ENCODE peak calls at places on chromosome 11, in eight cellular contexts. P, C, I, G, E, S, R and M are unnamed samples. For H3K4me1, the result is how much of the 10 kb centered on the place peaks cover.

GRCh38 chr11:130828741-130829140 is 87.5 kb downstream of the SNX19 start:
- DNase-seq in P (peak), C (no peak), I (peak), G (no peak), E (peak), S (no peak), R (no peak), M (no peak)

GRCh38 chr11:47918882-47919495 is 61.4 kb upstream of the PTPRJ start:
- DNase-seq in P (peak), C (no peak), I (peak), G (no peak), E (no peak), S (no peak), R (no peak), M (peak)

GRCh38 chr11:121563900-121564822 is 111.4 kb upstream of the SORL1-AS1 start:
- DNase-seq in P (peak), C (no peak), I (no peak), G (no peak), E (no peak), S (no peak), R (no peak), M (peak)

GRCh38 chr11:70519117-70519516 is 120.8 kb downstream of the CTTN start:
- DNase-seq in P (no peak), C (no peak), I (no peak), G (no peak), E (no peak), S (no peak), R (no peak), M (no peak)

GRCh38 chr11:75356613-75357012 is 5.2 kb upstream of the ARRB1 start:
- DNase-seq in P (no peak), C (no peak), I (no peak), G (no peak), E (no peak), S (no peak), R (no peak), M (no peak)

GRCh38 chr11:76259299-76259908 is 53.1 kb upstream of the WNT11 start:
- DNase-seq in P (no peak), C (no peak), I (no peak), G (no peak), E (no peak), S (no peak), R (no peak), M (no peak)

GRCh38 chr11:111097191-111097590 is 148.3 kb upstream of the POU2AF2 start:
- DNase-seq in P (no peak), C (peak), I (peak), G (no peak), E (peak), S (peak), R (peak), M (no peak)

GRCh38 chr11:33699515-33700424 is 856 bp downstream of the C11orf91 start:
- DNase-seq in P (no peak), C (no peak), I (peak), G (no peak), E (no peak), S (peak), R (no peak), M (no peak)

GRCh38 chr11:130070109-130070828 is 575 bp downstream of the APLP2 start:
- DNase-seq in P (no peak), C (peak), I (peak), G (no peak), E (peak), S (no peak), R (no peak), M (peak)

GRCh38 chr11:59009661-59010060 is 70.4 kb downstream of the GLYATL1 start:
- DNase-seq in P (no peak), C (no peak), I (no peak), G (no peak), E (no peak), S (no peak), R (no peak), M (no peak)

GRCh38 chr11:80980221-80980620 is 1539.4 kb upstream of the TENM4 start:
- DNase-seq in P (peak), C (no peak), I (no peak), G (no peak), E (no peak), S (no peak), R (peak), M (no peak)

GRCh38 chr11:68632802-68633201 is 51.5 kb upstream of the GAL start:
- DNase-seq in P (peak), C (no peak), I (peak), G (peak), E (no peak), S (no peak), R (peak), M (peak)

GRCh38 chr11:42572231-42572610 is 739.6 kb upstream of the API5 start:
- DNase-seq in P (no peak), C (no peak), I (no peak), G (no peak), E (no peak), S (no peak), R (no peak), M (no peak)

GRCh38 chr11:22657101-22657694 is 9.2 kb upstream of the GAS2 start:
- DNase-seq in P (no peak), C (no peak), I (no peak), G (no peak), E (no peak), S (no peak), R (no peak), M (no peak)

GRCh38 chr11:30741039-30741550 is 154.9 kb upstream of the MPPED2 start:
- DNase-seq in P (no peak), C (no peak), I (no peak), G (no peak), E (peak), S (no peak), R (peak), M (no peak)

GRCh38 chr11:34050967-34051348 is 573 bp upstream of the CAPRIN1 start:
- DNase-seq in P (peak), C (no peak), I (no peak), G (no peak), E (no peak), S (no peak), R (no peak), M (peak)

GRCh38 chr11:118002541-118003019 is 16.4 kb downstream of the IL10RA start:
- DNase-seq in P (no peak), C (peak), I (no peak), G (peak), E (peak), S (peak), R (no peak), M (no peak)

GRCh38 chr11:41309716-41310115 is 149.7 kb downstream of the LRRC4C start:
- DNase-seq in P (no peak), C (no peak), I (no peak), G (no peak), E (no peak), S (no peak), R (no peak), M (no peak)

GRCh38 chr11:66864924-66865697 is 8.2 kb downstream of the LRFN4 start:
- DNase-seq in P (no peak), C (no peak), I (no peak), G (no peak), E (no peak), S (no peak), R (no peak), M (no peak)

GRCh38 chr11:65279713-65280459 is 18.1 kb downstream of the POLA2 start:
- DNase-seq in P (peak), C (no peak), I (peak), G (no peak), E (peak), S (peak), R (peak), M (peak)

GRCh38 chr11:102313225-102313940 is 3.9 kb upstream of the BIRC3 start:
- DNase-seq in P (no peak), C (no peak), I (no peak), G (no peak), E (no peak), S (no peak), R (peak), M (peak)
- H3K4me3 ChIP-seq in P (peak), C (no peak), I (peak), G (no peak), E (peak), S (peak), R (peak), M (peak)

DNA sequence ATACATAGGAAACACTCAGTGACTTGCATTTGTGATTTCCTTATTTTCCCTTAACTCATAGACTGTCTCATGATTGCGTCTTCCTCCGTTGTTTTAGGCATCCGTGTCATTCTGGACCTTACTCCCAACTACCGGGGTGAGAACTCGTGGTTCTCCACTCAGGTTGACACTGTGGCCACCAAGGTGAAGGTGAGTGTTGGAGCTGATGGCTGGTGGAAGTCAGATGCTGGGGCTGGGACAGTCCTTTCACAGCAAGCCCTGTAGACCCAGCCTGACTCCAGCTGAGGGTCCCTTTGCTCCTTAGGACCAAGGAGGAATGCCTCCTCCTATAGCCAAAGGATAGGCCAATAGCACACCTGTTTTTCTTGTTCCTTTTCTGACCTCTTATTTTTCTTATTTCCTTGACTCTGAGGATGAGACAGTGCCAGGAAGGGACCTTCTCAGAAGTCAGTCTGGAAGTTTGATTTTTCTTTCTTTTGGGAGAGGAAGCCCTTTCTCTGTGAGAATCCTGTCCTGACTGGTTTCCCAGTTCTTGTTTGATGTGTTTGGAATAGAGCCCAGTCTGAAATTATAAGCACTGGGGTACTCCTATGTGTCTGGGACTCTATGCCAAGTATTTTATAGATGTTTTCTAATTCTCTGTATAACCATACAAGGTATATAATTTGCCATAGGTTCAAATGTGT is 2.3 kb downstream of the SLC3A2 start:
- DNase-seq in P (no peak), C (no peak), I (no peak), G (no peak), E (no peak), S (no peak), R (no peak), M (peak)
- H3K4me1 ChIP-seq in P (under half), C (under half), I (under half), G (under half), E (under half), S (under half), R (half or more), M (half or more)

GRCh38 chr11:78784321-78785061 is 209.8 kb upstream of the NARS2 start:
- DNase-seq in P (peak), C (no peak), I (no peak), G (no peak), E (no peak), S (no peak), R (no peak), M (peak)
- H3K4me3 ChIP-seq in P (no peak), C (no peak), I (no peak), G (no peak), E (no peak), S (no peak), R (no peak), M (no peak)

DNA sequence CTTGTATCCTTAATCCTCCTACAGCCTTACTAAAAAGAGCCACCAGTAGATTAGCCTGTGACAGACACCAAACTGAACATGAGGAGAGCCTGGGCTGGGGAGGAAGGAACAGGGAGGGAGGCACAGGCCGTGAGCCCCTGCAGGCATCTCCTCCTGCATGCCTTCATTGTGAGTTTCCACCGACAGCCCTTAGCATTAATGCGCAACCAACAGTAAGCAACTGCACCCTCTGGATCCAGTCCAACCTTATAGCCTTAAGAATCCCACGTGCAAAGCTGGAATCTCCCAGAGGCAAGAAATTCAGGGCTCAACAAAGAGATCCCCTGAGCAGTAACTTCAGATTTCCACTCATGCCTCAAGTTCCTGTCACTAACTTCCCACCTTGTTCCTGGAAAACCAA is 84.6 kb downstream of the ETS1 start:
- DNase-seq in P (peak), C (no peak), I (no peak), G (no peak), E (no peak), S (no peak), R (peak), M (peak)
- H3K4me1 ChIP-seq in P (half or more), C (half or more), I (under half), G (under half), E (under half), S (half or more), R (half or more), M (half or more)

GRCh38 chr11:128694618-128695481 is 978 bp downstream of the FLI1 start:
- DNase-seq in P (no peak), C (no peak), I (no peak), G (no peak), E (no peak), S (no peak), R (no peak), M (peak)

GRCh38 chr11:128696930-128697329 is 3.1 kb downstream of the FLI1 start:
- DNase-seq in P (no peak), C (no peak), I (no peak), G (no peak), E (no peak), S (no peak), R (no peak), M (no peak)

GRCh38 chr11:128697645-128698174 is 3.8 kb downstream of the FLI1 start:
- DNase-seq in P (peak), C (no peak), I (no peak), G (no peak), E (no peak), S (no peak), R (no peak), M (no peak)

GRCh38 chr11:128692750-128693578 is 908 bp upstream of the FLI1 start:
- DNase-seq in P (no peak), C (no peak), I (no peak), G (no peak), E (no peak), S (peak), R (peak), M (peak)

GRCh38 chr11:128695539-128696221 is 1.8 kb downstream of the FLI1 start:
- DNase-seq in P (no peak), C (no peak), I (peak), G (no peak), E (no peak), S (no peak), R (no peak), M (no peak)
- H3K4me3 ChIP-seq in P (peak), C (peak), I (peak), G (no peak), E (peak), S (peak), R (no peak), M (peak)

DNA sequence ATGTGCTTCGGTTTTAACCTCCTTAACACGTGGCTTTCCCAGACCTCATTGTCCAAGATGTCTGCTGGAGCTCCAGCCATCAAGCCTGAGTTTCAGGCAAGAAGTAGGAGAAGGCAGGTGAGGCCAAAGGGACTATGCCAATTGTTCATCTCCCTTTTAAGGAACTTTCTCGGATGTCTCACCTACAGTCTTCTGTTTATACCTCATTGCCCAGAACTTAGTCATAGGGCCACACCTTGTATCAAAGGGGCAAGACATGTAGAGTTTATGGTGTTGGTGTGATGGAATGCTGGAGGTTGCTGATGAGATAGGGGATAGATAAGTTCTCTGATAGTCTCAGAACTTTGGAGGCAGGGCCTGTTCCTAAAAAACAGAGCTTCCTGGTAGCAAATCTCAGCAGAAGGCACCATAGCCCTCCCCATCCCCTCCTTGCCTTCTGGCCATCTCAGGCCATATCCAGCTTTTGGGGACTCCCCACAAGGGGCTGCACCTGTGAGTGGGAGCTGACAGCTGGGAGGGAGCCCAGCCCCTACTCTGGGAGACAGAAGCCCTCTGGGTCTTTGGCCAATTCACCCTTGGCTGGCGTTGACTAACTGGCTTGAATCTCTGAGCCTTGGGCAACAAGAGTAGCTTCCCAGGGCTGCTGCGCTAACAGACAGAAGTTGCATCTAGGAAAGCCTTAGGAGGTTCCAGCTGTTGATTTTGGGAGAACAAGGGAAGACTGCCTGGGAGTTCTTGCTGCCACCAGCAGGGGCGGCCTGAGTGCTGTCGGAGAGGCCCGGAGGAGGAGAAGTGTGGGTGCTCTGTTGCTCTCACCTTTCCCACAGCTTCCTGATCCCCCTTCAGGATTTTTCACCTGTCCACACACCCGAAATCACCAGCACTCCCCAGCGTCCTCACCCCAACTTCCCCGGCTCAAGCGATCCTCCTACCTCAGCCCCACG is 149.8 kb upstream of the THY1 start:
- DNase-seq in P (no peak), C (no peak), I (no peak), G (no peak), E (no peak), S (no peak), R (no peak), M (no peak)
- H3K4me1 ChIP-seq in P (under half), C (under half), I (under half), G (under half), E (under half), S (under half), R (under half), M (under half)

GRCh38 chr11:17718015-17718414 is 1.4 kb upstream of the MYOD1 start:
- DNase-seq in P (no peak), C (no peak), I (no peak), G (no peak), E (no peak), S (no peak), R (no peak), M (no peak)
- H3K4me3 ChIP-seq in P (no peak), C (no peak), I (no peak), G (no peak), E (no peak), S (no peak), R (no peak), M (no peak)